ENCODE peak calls at places on chromosomes 4 and X, in eight cellular contexts. N, J, Y, K, W, S, E and O are unnamed samples.

GRCh38 chr4:24888945-24889344 is 23.9 kb downstream of the CCDC149 start:
- DNase-seq in W (no peak), J (no peak), S (no peak), E (no peak), K (no peak), Y (no peak), N (no peak), O (no peak)

GRCh38 chr4:110518889-110519490 is 43.0 kb downstream of the ENPEP start:
- DNase-seq in E (peak), S (peak), K (no peak), N (no peak), Y (peak), J (no peak), W (no peak), O (peak)

GRCh38 chr4:41538017-41538733 is at the start of gene LIMCH1:
- DNase-seq in N (no peak), E (peak), K (peak), Y (peak), J (peak), S (no peak), W (peak), O (peak)

GRCh38 chrX:5595570-5595969 is 633.1 kb downstream of the NLGN4X start:
- DNase-seq in W (no peak), E (no peak), K (no peak), J (no peak), S (no peak), N (no peak), Y (no peak), O (no peak)

GRCh38 chr4:85498068-85498733 is 23.3 kb downstream of the ARHGAP24 start:
- DNase-seq in N (no peak), Y (no peak), S (peak), W (peak), K (peak), E (peak), J (peak), O (peak)

GRCh38 chr4:83546796-83547195 is 10.9 kb downstream of the GPAT3 start:
- DNase-seq in Y (no peak), E (no peak), N (no peak), J (no peak), S (no peak), K (no peak), W (no peak), O (no peak)

GRCh38 chrX:31704938-31705337 is 633.1 kb upstream of the FTHL17 start:
- DNase-seq in W (no peak), N (no peak), J (no peak), E (no peak), K (no peak), S (no peak), Y (no peak), O (no peak)

GRCh38 chrX:31483336-31483735 is 411.5 kb upstream of the FTHL17 start:
- DNase-seq in W (no peak), E (peak), J (no peak), K (no peak), N (no peak), S (peak), Y (no peak), O (peak)

GRCh38 chr4:110619401-110620247 is 3.3 kb downstream of the PITX2 start:
- DNase-seq in W (no peak), N (no peak), K (no peak), J (no peak), E (no peak), S (no peak), Y (no peak), O (no peak)

GRCh38 chr4:41207330-41207831 is 7.0 kb downstream of the APBB2 start:
- DNase-seq in W (no peak), J (no peak), K (peak), Y (peak), N (no peak), S (no peak), E (peak), O (no peak)

GRCh38 chrX:107673933-107674479 is 45.7 kb downstream of the PRPS1 start:
- DNase-seq in Y (peak), E (peak), N (peak), J (peak), W (peak), K (peak), S (peak), O (peak)

GRCh38 chr4:24781999-24782745 is 13.2 kb upstream of the SOD3 start:
- DNase-seq in Y (no peak), N (no peak), K (no peak), J (no peak), E (no peak), S (no peak), W (no peak), O (no peak)

GRCh38 chrX:19646298-19646697 is 131.0 kb upstream of the MAP3K15 start:
- DNase-seq in Y (no peak), E (no peak), W (no peak), S (no peak), J (no peak), N (no peak), K (no peak), O (no peak)

GRCh38 chr4:61400446-61400845 is 200.3 kb downstream of the ADGRL3 start:
- DNase-seq in K (no peak), E (no peak), W (no peak), J (no peak), Y (no peak), S (no peak), N (no peak), O (no peak)

GRCh38 chr4:78602334-78602733 is 50.8 kb downstream of the ANXA3 start:
- DNase-seq in K (no peak), E (no peak), J (no peak), N (no peak), W (no peak), S (no peak), Y (no peak), O (no peak)

GRCh38 chrX:3177851-3178250 is 136.6 kb downstream of the ARSF start:
- DNase-seq in W (no peak), Y (no peak), S (no peak), J (no peak), K (no peak), E (no peak), N (no peak), O (no peak)

GRCh38 chr4:103137446-103137827 is 37.8 kb upstream of the BDH2 start:
- DNase-seq in J (no peak), S (peak), K (no peak), Y (no peak), N (no peak), E (peak), W (no peak), O (no peak)

GRCh38 chrX:107207943-107208342 is 1.5 kb downstream of the DNAAF6 start:
- DNase-seq in N (no peak), Y (no peak), J (no peak), E (no peak), W (no peak), S (no peak), K (no peak), O (no peak)

GRCh38 chrX:72349190-72349589 is 43.5 kb upstream of the CITED1 start:
- DNase-seq in S (no peak), K (no peak), N (no peak), W (no peak), Y (no peak), J (no peak), E (no peak), O (no peak)

GRCh38 chr4:183438458-183439113 is 5.8 kb upstream of the CDKN2AIP start:
- DNase-seq in K (no peak), Y (no peak), S (peak), J (no peak), W (no peak), N (no peak), E (peak), O (no peak)

GRCh38 chr4:71978192-71978845 is 53.5 kb upstream of the NPFFR2 start:
- DNase-seq in S (no peak), J (no peak), E (peak), N (no peak), K (no peak), W (no peak), Y (no peak), O (no peak)

GRCh38 chr4:79198886-79199591 is 126.8 kb downstream of the NAA11 start:
- DNase-seq in Y (no peak), K (no peak), N (no peak), S (no peak), E (no peak), J (no peak), W (no peak), O (no peak)

GRCh38 chr4:149279790-149280189 is 535.9 kb downstream of the IQCM start:
- DNase-seq in W (no peak), J (no peak), E (no peak), Y (no peak), K (no peak), N (no peak), S (no peak), O (no peak)

GRCh38 chr4:13492752-13493151 is 8.6 kb upstream of the RAB28 start:
- DNase-seq in S (no peak), W (no peak), J (no peak), K (no peak), N (no peak), Y (no peak), E (no peak), O (no peak)

GRCh38 chr4:185817403-185817818 is 5.4 kb upstream of the SORBS2 start:
- DNase-seq in Y (no peak), K (peak), N (no peak), E (no peak), S (no peak), J (no peak), W (no peak), O (no peak)

GRCh38 chrX:150044556-150044955 is 106.3 kb upstream of the EOLA2 start:
- DNase-seq in E (peak), N (no peak), S (no peak), J (no peak), K (no peak), Y (no peak), W (no peak), O (no peak)

GRCh38 chr4:88002786-88003185 is 4.6 kb upstream of the PKD2 start:
- DNase-seq in J (no peak), E (peak), N (no peak), K (no peak), S (no peak), Y (no peak), W (no peak), O (no peak)

GRCh38 chr4:188680667-188681063 is 541.4 kb downstream of the TRIML1 start:
- DNase-seq in W (no peak), Y (no peak), E (no peak), K (no peak), J (no peak), N (no peak), S (no peak), O (no peak)

GRCh38 chr4:156970501-156971167 is 965 bp downstream of the PDGFC start:
- DNase-seq in K (peak), E (peak), N (no peak), Y (peak), J (peak), W (peak), S (no peak), O (peak)

GRCh38 chr4:155819066-155819465 is 47.0 kb downstream of the ASIC5 start:
- DNase-seq in N (no peak), S (no peak), K (no peak), W (no peak), J (no peak), Y (no peak), E (peak), O (peak)

GRCh38 chr4:36280555-36280954 is 861 bp upstream of the DTHD1 start:
- DNase-seq in Y (no peak), E (no peak), S (no peak), K (no peak), W (no peak), N (no peak), J (no peak), O (no peak)

GRCh38 chr4:77044458-77045124 is 31.2 kb downstream of the CCNI start:
- DNase-seq in K (no peak), Y (no peak), N (no peak), S (no peak), E (peak), W (no peak), J (no peak), O (no peak)

GRCh38 chr4:77040856-77041576 is 34.8 kb downstream of the CCNI start:
- DNase-seq in E (no peak), W (no peak), Y (no peak), K (no peak), S (no peak), N (no peak), J (no peak), O (no peak)

GRCh38 chr4:77043507-77044131 is 32.2 kb downstream of the CCNI start:
- DNase-seq in K (no peak), E (peak), N (no peak), Y (peak), J (no peak), S (no peak), W (no peak), O (no peak)

GRCh38 chr4:77047037-77047436 is 28.8 kb downstream of the CCNI start:
- DNase-seq in W (no peak), Y (no peak), N (no peak), S (no peak), J (no peak), E (peak), K (no peak), O (no peak)

GRCh38 chr4:77045490-77045889 is 30.3 kb downstream of the CCNI start:
- DNase-seq in Y (no peak), N (no peak), W (no peak), S (no peak), J (no peak), K (no peak), E (peak), O (no peak)
- TF ChIP-seq CTCF in Y (no peak), N (no peak), W (peak), S (peak), J (no peak), K (peak), E (peak), O (no peak)

GRCh38 chr4:31146366-31146765 is 426.2 kb downstream of the PCDH7 start:
- DNase-seq in Y (no peak), S (no peak), K (no peak), N (no peak), J (no peak), E (peak), W (no peak), O (no peak)

GRCh38 chr4:31148990-31149389 is 428.8 kb downstream of the PCDH7 start:
- DNase-seq in E (no peak), S (no peak), W (no peak), Y (no peak), J (no peak), K (no peak), N (no peak), O (no peak)
- H3K4me3 ChIP-seq in E (no peak), S (no peak), W (no peak), Y (no peak), J (no peak), K (no peak), N (no peak), O (no peak)

DNA sequence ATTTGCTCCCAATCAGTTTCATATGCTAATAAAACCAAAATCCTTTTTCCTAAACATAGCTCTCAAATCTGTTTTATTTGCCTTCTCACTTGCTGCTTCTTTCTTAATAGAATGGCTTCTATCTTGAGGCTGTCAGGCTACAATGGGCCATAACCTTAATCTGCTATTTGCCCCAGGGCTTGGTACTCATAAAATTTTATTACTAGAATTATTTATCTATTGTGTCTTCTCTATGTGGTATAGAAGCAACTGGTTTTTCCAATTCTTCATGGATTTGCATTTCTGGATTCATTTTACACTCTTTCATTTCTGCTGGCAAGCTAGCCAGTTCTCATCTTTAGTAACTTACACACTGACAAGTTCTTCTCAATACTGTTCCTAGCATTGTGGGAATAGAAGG is 96.5 kb upstream of the KCNIP4 start:
- DNase-seq in Y (no peak), J (no peak), E (no peak), K (no peak), N (no peak), W (no peak), S (no peak), O (no peak)
- TF ChIP-seq CTCF in Y (no peak), J (no peak), E (no peak), K (no peak), N (no peak), W (no peak), S (no peak), O (no peak)

DNA sequence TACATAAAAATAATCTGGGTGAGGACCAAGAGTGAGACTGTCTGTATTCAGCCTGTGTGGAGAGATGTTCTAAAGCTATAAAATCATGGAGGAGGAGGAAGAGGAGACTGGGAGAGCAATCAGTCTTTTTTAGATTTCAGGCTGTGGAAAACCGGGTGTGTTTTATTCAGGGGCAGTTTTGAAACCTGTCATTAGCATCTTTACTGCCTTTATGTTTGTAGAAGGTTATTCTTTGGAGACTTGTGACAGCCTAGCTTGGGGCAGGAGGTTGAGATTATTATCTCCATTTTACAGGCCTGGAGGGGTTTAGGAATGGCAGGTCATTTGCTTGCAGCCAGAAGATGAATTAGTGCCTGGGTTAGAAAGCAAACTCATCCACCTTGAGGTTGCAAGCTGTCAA is 2.1 kb downstream of the TMEM164 start:
- DNase-seq in Y (no peak), W (no peak), E (no peak), N (no peak), K (no peak), J (no peak), S (no peak), O (no peak)
- H3K4me3 ChIP-seq in Y (no peak), W (no peak), E (peak), N (no peak), K (peak), J (no peak), S (no peak), O (no peak)

DNA sequence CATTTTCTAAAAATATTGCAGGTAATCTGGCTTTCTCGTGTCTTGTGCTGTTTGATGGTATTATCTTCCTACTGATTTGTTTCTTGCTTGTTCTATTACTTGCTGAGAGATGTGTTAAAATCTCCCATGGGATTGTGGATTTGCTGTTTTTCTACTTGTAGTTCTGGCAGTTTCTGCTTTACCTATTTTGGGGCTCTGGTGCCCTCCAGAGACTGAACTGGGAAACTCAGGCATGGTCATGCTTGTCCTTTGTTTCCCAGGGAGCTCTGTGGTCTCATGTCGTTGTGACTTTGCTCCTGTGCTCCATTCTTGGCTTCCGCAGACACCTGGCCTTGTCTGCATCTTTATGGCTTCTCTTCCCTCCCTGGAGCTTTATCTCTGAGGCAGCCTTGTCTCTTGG is 39.5 kb downstream of the NSD2 start:
- DNase-seq in K (no peak), N (no peak), Y (peak), S (peak), J (no peak), W (no peak), E (peak), O (peak)
- TF ChIP-seq CTCF in K (peak), N (no peak), Y (peak), S (peak), J (peak), W (peak), E (peak), O (peak)

DNA sequence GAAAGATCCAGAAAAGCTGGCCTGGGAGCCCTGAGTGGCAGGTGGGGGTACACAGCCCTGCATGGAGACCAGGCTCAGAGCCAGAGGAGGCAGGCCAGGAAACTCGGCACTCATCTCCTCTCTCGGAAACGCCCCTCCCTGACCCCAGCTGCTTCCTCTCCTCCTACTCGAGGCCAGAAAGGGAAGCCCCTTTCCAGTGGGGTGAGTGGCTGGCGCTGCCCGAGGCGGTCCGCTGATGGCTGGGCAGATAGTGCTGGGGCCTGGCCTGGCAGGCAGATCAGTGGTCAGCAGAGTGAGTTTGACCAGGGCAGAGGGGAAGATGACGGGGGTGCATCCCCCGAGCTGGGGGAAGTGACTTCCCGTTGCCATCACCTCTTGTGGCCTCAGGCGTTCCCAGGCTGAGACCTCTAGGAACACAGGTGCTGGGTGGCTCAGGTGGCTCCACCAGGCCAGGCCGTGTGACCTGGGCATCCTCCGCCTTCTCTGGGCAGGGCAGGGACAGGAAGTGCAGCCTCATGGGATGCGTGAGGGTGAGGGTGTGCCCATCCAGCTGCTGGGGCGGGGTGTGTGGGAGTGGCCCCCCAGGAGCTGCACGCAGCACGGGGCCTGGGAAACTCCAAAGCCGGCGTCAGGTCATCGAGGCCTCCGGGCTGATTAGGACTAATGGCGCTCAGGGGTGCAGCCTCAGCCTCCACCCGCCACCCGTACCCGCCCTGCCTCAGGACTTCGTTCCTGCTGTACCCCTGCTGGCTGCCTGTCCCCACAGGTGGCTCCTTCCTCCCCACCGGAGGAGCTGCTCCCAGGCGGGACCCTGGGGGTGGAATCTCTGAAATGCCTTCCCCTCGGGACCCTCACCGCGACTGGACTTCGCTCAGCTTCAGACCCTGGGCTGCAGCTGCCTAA is 5.8 kb downstream of the SH3BP2 start:
- DNase-seq in K (peak), J (peak), E (peak), Y (no peak), N (peak), W (peak), S (no peak), O (no peak)
- H3K4me3 ChIP-seq in K (peak), J (peak), E (no peak), Y (peak), N (peak), W (peak), S (no peak), O (no peak)